ENCODE peak calls at places on chromosomes 16 and 17, in four cellular contexts. One of them, this sample, is unnamed.

GRCh38 chr16:56657555-56658430 is at the start of gene MT1F:
- DNase-seq in HuH-7.5: peak
- DNase-seq in AG08395: peak
- DNase-seq in C1 segment of cervical spinal cord: peak
- DNase-seq in this sample: no peak

GRCh38 chr16:85312642-85313540 is 200.6 kb upstream of the CIBAR2 start:
- DNase-seq in HuH-7.5: no peak
- DNase-seq in AG08395: no peak
- DNase-seq in C1 segment of cervical spinal cord: no peak
- DNase-seq in this sample: no peak

GRCh38 chr16:56257260-56257659 is 66.0 kb downstream of the GNAO1 start:
- DNase-seq in HuH-7.5: no peak
- DNase-seq in AG08395: no peak
- DNase-seq in C1 segment of cervical spinal cord: no peak
- DNase-seq in this sample: peak

GRCh38 chr16:88653606-88654362 is 2.9 kb upstream of the CYBA start:
- DNase-seq in HuH-7.5: no peak
- DNase-seq in AG08395: no peak
- DNase-seq in C1 segment of cervical spinal cord: no peak
- DNase-seq in this sample: no peak

GRCh38 chr16:17469011-17469741 is 1.6 kb downstream of the XYLT1 start:
- DNase-seq in HuH-7.5: no peak
- DNase-seq in AG08395: peak
- DNase-seq in C1 segment of cervical spinal cord: no peak
- DNase-seq in this sample: no peak

GRCh38 chr16:68450741-68451140 is 2.4 kb upstream of the SMPD3 start:
- DNase-seq in HuH-7.5: no peak
- DNase-seq in AG08395: peak
- DNase-seq in C1 segment of cervical spinal cord: no peak
- DNase-seq in this sample: no peak

GRCh38 chr16:4936181-4936990 is 562 bp downstream of the PPL start:
- DNase-seq in HuH-7.5: peak
- DNase-seq in AG08395: no peak
- DNase-seq in C1 segment of cervical spinal cord: no peak
- DNase-seq in this sample: no peak

GRCh38 chr16:10920726-10921427 is 21.4 kb downstream of the DEXI start:
- DNase-seq in HuH-7.5: no peak
- DNase-seq in AG08395: no peak
- DNase-seq in C1 segment of cervical spinal cord: no peak
- DNase-seq in this sample: no peak

GRCh38 chr17:67046398-67046797 is 2.0 kb downstream of the CACNG1 start:
- DNase-seq in HuH-7.5: no peak
- DNase-seq in AG08395: no peak
- DNase-seq in C1 segment of cervical spinal cord: no peak
- DNase-seq in this sample: no peak

GRCh38 chr16:10817963-10818941 is at the start of gene TVP23A:
- DNase-seq in HuH-7.5: no peak
- DNase-seq in AG08395: no peak
- DNase-seq in C1 segment of cervical spinal cord: peak
- DNase-seq in this sample: no peak

GRCh38 chr16:60204221-60204620 is 1470.1 kb upstream of the GOT2 start:
- DNase-seq in HuH-7.5: no peak
- DNase-seq in AG08395: no peak
- DNase-seq in C1 segment of cervical spinal cord: no peak
- DNase-seq in this sample: no peak

GRCh38 chr17:76781056-76781982 is 43.4 kb downstream of the MFSD11 start:
- DNase-seq in HuH-7.5: no peak
- DNase-seq in AG08395: no peak
- DNase-seq in C1 segment of cervical spinal cord: no peak
- DNase-seq in this sample: no peak

GRCh38 chr17:2302740-2303277 is 776 bp downstream of the SMG6 start:
- DNase-seq in HuH-7.5: no peak
- DNase-seq in AG08395: no peak
- DNase-seq in C1 segment of cervical spinal cord: no peak
- DNase-seq in this sample: no peak

GRCh38 chr16:27762441-27762840 is 212.5 kb downstream of the KATNIP start:
- DNase-seq in HuH-7.5: no peak
- DNase-seq in AG08395: no peak
- DNase-seq in C1 segment of cervical spinal cord: no peak
- DNase-seq in this sample: no peak

GRCh38 chr17:17877548-17878358 is 41.0 kb upstream of the SREBF1 start:
- DNase-seq in HuH-7.5: no peak
- DNase-seq in AG08395: peak
- DNase-seq in C1 segment of cervical spinal cord: peak
- DNase-seq in this sample: peak

GRCh38 chr17:34259151-34259550 is 4.1 kb downstream of the CCL2 start:
- DNase-seq in HuH-7.5: no peak
- DNase-seq in AG08395: peak
- DNase-seq in C1 segment of cervical spinal cord: no peak
- DNase-seq in this sample: no peak

GRCh38 chr16:86099326-86099725 is 200.4 kb downstream of the IRF8 start:
- DNase-seq in HuH-7.5: no peak
- DNase-seq in AG08395: no peak
- DNase-seq in C1 segment of cervical spinal cord: no peak
- DNase-seq in this sample: no peak

GRCh38 chr16:16857603-16858283 is 478.8 kb downstream of the NPIPA7 start:
- DNase-seq in HuH-7.5: no peak
- DNase-seq in AG08395: no peak
- DNase-seq in C1 segment of cervical spinal cord: no peak
- DNase-seq in this sample: no peak

GRCh38 chr17:29572691-29573557 is 4.4 kb downstream of the TP53I13 start:
- DNase-seq in HuH-7.5: peak
- DNase-seq in AG08395: peak
- DNase-seq in C1 segment of cervical spinal cord: peak
- DNase-seq in this sample: no peak

This sample was measured in HFF-Myc.